ENCODE peak calls at places on chromosomes 11 and 22, in seven cellular contexts. W, D, R, H, T, C and K are unnamed samples.
A peak's percentile ranks its signal among the peaks of the same experiment; 100 is the strongest.

GRCh38 chr22:19505735-19506126 is 18.5 kb downstream of the CLDN5 start:
- DNase-seq in W (no peak), D (peak; percentile 24), C (no peak), R (no peak), H (no peak), T (no peak), K (no peak)

GRCh38 chr11:95229199-95230053 is 1.6 kb downstream of the SESN3 start:
- DNase-seq in W (no peak), C (no peak), H (no peak), R (no peak), T (no peak), D (no peak), K (no peak)

GRCh38 chr22:20247010-20247505 is 21.1 kb downstream of the RTN4R start:
- DNase-seq in R (no peak), T (no peak), W (no peak), C (no peak), D (no peak), H (no peak), K (no peak)

GRCh38 chr11:8810331-8811301 is 100.4 kb upstream of the AKIP1 start:
- DNase-seq in R (peak; percentile 86), W (peak; percentile 59), T (peak; percentile 88), C (peak; percentile 82), H (peak; percentile 86), D (peak; percentile 91), K (peak; percentile 56)

GRCh38 chr22:49053574-49053973 is 774.1 kb downstream of the BRD1 start:
- DNase-seq in H (no peak), T (no peak), R (no peak), D (no peak), W (no peak), C (no peak), K (no peak)

GRCh38 chr11:128447233-128447632 is 140.1 kb downstream of the ETS1 start:
- DNase-seq in R (no peak), C (no peak), T (no peak), H (no peak), W (no peak), D (no peak), K (no peak)

GRCh38 chr22:46087816-46088277 is 62.5 kb upstream of the PPARA start:
- DNase-seq in C (no peak), W (no peak), D (peak; percentile 98), R (peak; percentile 80), H (peak; percentile 94), T (peak; percentile 52), K (peak; percentile 89)

GRCh38 chr11:65576232-65576866 is 496 bp downstream of the EHBP1L1 start:
- DNase-seq in R (peak; percentile 77), H (no peak), T (no peak), W (no peak), D (no peak), C (no peak), K (no peak)

GRCh38 chr11:74050465-74050864 is 41.6 kb upstream of the UCP3 start:
- DNase-seq in D (no peak), T (no peak), C (no peak), R (no peak), H (no peak), W (peak; percentile 48), K (no peak)

GRCh38 chr22:24146190-24146616 is 35.1 kb upstream of the SUSD2 start:
- DNase-seq in H (peak; percentile 66), D (peak; percentile 81), T (peak; percentile 85), W (peak; percentile 40), C (peak; percentile 78), R (peak; percentile 88), K (no peak)

GRCh38 chr11:33893711-33894401 is 2.0 kb upstream of the LMO2 start:
- DNase-seq in W (no peak), C (no peak), R (no peak), D (no peak), T (no peak), H (no peak), K (no peak)

GRCh38 chr22:17910561-17911311 is 113.6 kb downstream of the MICAL3 start:
- DNase-seq in R (no peak), H (peak; percentile 87), C (peak; percentile 80), W (peak; percentile 35), T (peak; percentile 87), D (peak; percentile 88), K (peak; percentile 85)

GRCh38 chr22:32354360-32355351 is 3.0 kb upstream of the RFPL3 start:
- DNase-seq in W (peak; percentile 49), H (no peak), C (no peak), T (no peak), R (no peak), D (no peak), K (no peak)

GRCh38 chr11:120130176-120130980 is 7.5 kb downstream of the TRIM29 start:
- DNase-seq in D (peak; percentile 49), W (no peak), T (no peak), C (no peak), H (peak; percentile 22), R (peak; percentile 10), K (no peak)

GRCh38 chr11:12376259-12376971 is 956 bp upstream of the PARVA start:
- DNase-seq in W (no peak), T (peak; percentile 14), C (no peak), H (peak; percentile 54), D (no peak), R (no peak), K (no peak)

GRCh38 chr11:12331239-12331874 is 46.0 kb upstream of the PARVA start:
- DNase-seq in W (peak; percentile 93), D (peak; percentile 86), C (peak; percentile 81), H (peak; percentile 87), T (peak; percentile 90), R (peak; percentile 76), K (peak; percentile 63)

GRCh38 chr11:31582697-31583096 is 73.1 kb downstream of the ELP4 start:
- DNase-seq in T (no peak), C (no peak), D (no peak), H (no peak), W (no peak), R (no peak), K (no peak)

GRCh38 chr22:49404576-49405199 is 423.0 kb downstream of the BRD1 start:
- DNase-seq in W (no peak), C (peak; percentile 24), R (peak; percentile 38), H (no peak), D (no peak), T (no peak), K (no peak)

GRCh38 chr11:124762077-124762623 is at the start of gene ESAM:
- DNase-seq in H (peak; percentile 75), D (peak; percentile 86), R (peak; percentile 80), W (peak; percentile 46), T (peak; percentile 86), C (peak; percentile 53), K (no peak)

GRCh38 chr11:9838961-9839360 is 175.1 kb downstream of the SWAP70 start:
- DNase-seq in R (no peak), C (no peak), T (no peak), D (no peak), H (no peak), W (peak; percentile 94), K (no peak)

GRCh38 chr11:93169950-93170561 is 27.7 kb downstream of the SLC36A4 start:
- DNase-seq in C (no peak), R (no peak), H (no peak), D (no peak), T (no peak), W (peak; percentile 67), K (no peak)

GRCh38 chr11:114154271-114155047 is 94.9 kb downstream of the ZBTB16 start:
- DNase-seq in T (peak; percentile 14), H (no peak), W (no peak), C (no peak), R (no peak), D (peak; percentile 85), K (no peak)

GRCh38 chr11:101867951-101868350 is 46.9 kb upstream of the CEP126 start:
- DNase-seq in C (no peak), T (no peak), R (no peak), D (no peak), W (peak; percentile 51), H (no peak), K (no peak)

GRCh38 chr22:41239443-41240128 is 1.1 kb downstream of the CHADL start:
- DNase-seq in C (no peak), W (no peak), R (no peak), D (no peak), T (no peak), H (no peak), K (peak; percentile 41)

GRCh38 chr22:41242396-41243117 is 1.8 kb upstream of the CHADL start:
- DNase-seq in T (no peak), R (no peak), H (no peak), W (no peak), D (no peak), C (no peak), K (no peak)

GRCh38 chr22:41241133-41241676 is 474 bp upstream of the CHADL start:
- DNase-seq in C (no peak), W (no peak), H (no peak), R (no peak), D (no peak), T (no peak), K (no peak)

GRCh38 chr22:41238570-41239442 is 1.9 kb downstream of the CHADL start:
- DNase-seq in W (no peak), D (no peak), R (no peak), C (no peak), T (no peak), H (no peak), K (no peak)

DNA sequence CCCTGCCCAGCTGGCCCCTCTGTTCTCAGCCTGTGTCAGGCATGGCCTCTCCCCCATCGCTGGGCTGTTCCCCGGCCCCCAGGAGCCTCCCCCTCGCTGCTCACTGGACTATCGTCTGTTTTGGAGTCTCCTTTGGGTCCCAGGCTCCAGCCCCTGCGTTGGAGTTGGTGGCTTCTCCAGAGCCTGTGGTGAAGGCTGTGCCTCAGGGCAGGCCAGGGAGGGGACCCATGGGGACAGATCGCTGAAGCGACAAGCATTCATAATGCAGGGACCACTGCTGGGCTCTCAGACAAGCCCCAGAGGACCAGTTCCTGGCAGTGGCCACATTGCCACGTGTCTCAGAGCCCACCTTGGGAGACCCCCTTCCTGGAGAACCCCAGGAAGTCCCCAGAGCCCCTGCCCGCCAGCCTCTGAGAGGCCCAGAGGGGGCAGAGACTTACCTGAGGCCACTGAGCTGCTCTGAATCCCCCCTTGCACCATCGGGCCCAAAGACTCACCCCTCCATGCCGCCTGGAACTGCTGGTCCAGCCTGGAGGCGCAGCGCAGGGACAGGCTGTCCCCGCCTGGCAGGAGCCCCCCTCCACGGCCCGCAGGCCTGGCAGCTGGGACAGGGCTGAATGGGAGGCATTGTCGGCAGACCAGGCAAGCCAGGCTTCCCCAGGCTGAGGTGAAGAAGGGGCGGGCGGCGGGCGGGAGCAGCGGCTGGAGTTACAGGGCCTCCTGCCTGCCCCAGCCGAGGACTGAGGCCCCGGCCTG is at the start of gene CHADL:
- DNase-seq in D (no peak), H (no peak), W (no peak), C (peak; percentile 62), T (no peak), R (no peak), K (peak; percentile 91)
- H3K27ac ChIP-seq in D (no peak within 1 kb of the TSS), H (no peak within 1 kb of the TSS), W (no peak within 1 kb of the TSS), C (no peak within 1 kb of the TSS), T (no peak within 1 kb of the TSS), R (no peak within 1 kb of the TSS), K (peak within 1 kb of the TSS; percentile 100)

GRCh38 chr22:27329966-27330645 is 471.4 kb downstream of the MN1 start:
- DNase-seq in C (peak; percentile 12), D (no peak), W (no peak), T (peak; percentile 51), H (no peak), R (no peak), K (no peak)
- H3K27ac ChIP-seq in C (no peak overlapping the region), D (no peak overlapping the region), W (no peak overlapping the region), T (no peak overlapping the region), H (no peak overlapping the region), R (no peak overlapping the region), K (no peak overlapping the region)

GRCh38 chr11:67562951-67563350 is 20.7 kb upstream of the GSTP1 start:
- DNase-seq in W (no peak), T (no peak), H (no peak), C (no peak), R (no peak), D (no peak), K (no peak)
- H3K27ac ChIP-seq in W (peak overlapping the region; percentile 54), T (peak overlapping the region; percentile 89), H (peak overlapping the region; percentile 59), C (no peak overlapping the region), R (no peak overlapping the region), D (peak overlapping the region; percentile 43), K (no peak overlapping the region)

GRCh38 chr11:62847767-62848314 is 8.5 kb upstream of the WDR74 start:
- DNase-seq in D (no peak), H (no peak), R (no peak), C (no peak), T (no peak), W (no peak), K (no peak)
- H3K27ac ChIP-seq in D (no peak overlapping the region), H (no peak overlapping the region), R (no peak overlapping the region), C (no peak overlapping the region), T (no peak overlapping the region), W (no peak overlapping the region), K (no peak overlapping the region)